ENCODE peak calls at places on chromosomes 12 and 14, in five cellular contexts. M is H9, D is OCI-LY7, O is heart left ventricle, I is psoas muscle. L is an unnamed sample.

GRCh38 chr14:106277503-106277902 is 751.1 kb downstream of the TMEM121 start:
- DNase-seq in M (no peak), I (no peak), D (peak), O (no peak), L (peak)

GRCh38 chr14:83163016-83163415 is 1629.4 kb upstream of the SEL1L start:
- DNase-seq in O (no peak), D (no peak), I (no peak), M (no peak), L (no peak)

GRCh38 chr12:10169094-10169493 is 2.8 kb downstream of the OLR1 start:
- DNase-seq in O (no peak), I (no peak), D (no peak), M (no peak), L (no peak)

GRCh38 chr12:65511134-65511912 is 232.8 kb downstream of the MSRB3 start:
- DNase-seq in I (no peak), O (peak), D (no peak), M (no peak), L (no peak)

GRCh38 chr12:109888179-109889020 is 8.1 kb upstream of the GLTP start:
- DNase-seq in D (peak), O (no peak), M (no peak), I (no peak), L (no peak)

GRCh38 chr14:60647081-60647836 is 2.0 kb downstream of the SIX1 start:
- DNase-seq in D (no peak), O (no peak), M (peak), I (peak), L (peak)

GRCh38 chr14:61516957-61517356 is 178.4 kb upstream of the HIF1A start:
- DNase-seq in M (no peak), I (no peak), O (no peak), D (no peak), L (no peak)

GRCh38 chr12:25495336-25496097 is 57.6 kb downstream of the LMNTD1 start:
- DNase-seq in O (no peak), M (no peak), I (no peak), D (no peak), L (no peak)

GRCh38 chr12:101671157-101671791 is 26.2 kb upstream of the CHPT1 start:
- DNase-seq in M (no peak), D (peak), I (no peak), O (peak), L (peak)

GRCh38 chr14:50772361-50772760 is 58.6 kb downstream of the NIN start:
- DNase-seq in D (no peak), M (no peak), O (no peak), I (no peak), L (no peak)

GRCh38 chr14:59278111-59278510 is 89.6 kb downstream of the DAAM1 start:
- DNase-seq in O (no peak), D (no peak), I (no peak), M (no peak), L (no peak)

GRCh38 chr12:109836916-109837315 is 3.7 kb upstream of the TRPV4 start:
- DNase-seq in D (no peak), M (no peak), O (no peak), I (no peak), L (no peak)

GRCh38 chr12:52949413-52950331 is 754 bp downstream of the KRT18 start:
- DNase-seq in O (no peak), D (no peak), I (no peak), M (peak), L (no peak)

GRCh38 chr12:40618621-40619020 is 73.6 kb upstream of the CNTN1 start:
- DNase-seq in M (no peak), O (no peak), D (no peak), I (no peak), L (no peak)

GRCh38 chr12:10189653-10190052 is 10.8 kb downstream of the TMEM52B start:
- DNase-seq in D (no peak), O (no peak), I (peak), M (no peak), L (no peak)

GRCh38 chr12:110458756-110459155 is 8.6 kb upstream of the ARPC3 start:
- DNase-seq in I (no peak), O (no peak), M (no peak), D (no peak), L (no peak)

GRCh38 chr12:116613256-116613655 is 54.1 kb downstream of the MAP1LC3B2 start:
- DNase-seq in M (no peak), O (no peak), I (no peak), D (no peak), L (no peak)

GRCh38 chr14:94924189-94924588 is 154.3 kb upstream of the GSC start:
- DNase-seq in D (no peak), I (no peak), O (no peak), M (no peak), L (no peak)

GRCh38 chr14:101781240-101782061 is 19.9 kb downstream of the PPP2R5C start:
- DNase-seq in M (no peak), I (no peak), O (no peak), D (peak), L (no peak)

GRCh38 chr14:61644834-61645233 is 50.5 kb upstream of the HIF1A start:
- DNase-seq in M (no peak), D (peak), I (no peak), O (no peak), L (peak)

GRCh38 chr12:95445884-95446482 is 28.0 kb upstream of the METAP2 start:
- DNase-seq in O (no peak), M (no peak), I (no peak), D (no peak), L (no peak)

GRCh38 chr14:58749066-58749669 is 111.4 kb downstream of the DACT1 start:
- DNase-seq in I (no peak), M (no peak), D (no peak), O (no peak), L (peak)

GRCh38 chr14:105941226-105942166 is 415.1 kb downstream of the TMEM121 start:
- DNase-seq in M (no peak), O (no peak), D (no peak), I (no peak), L (no peak)

GRCh38 chr12:93622485-93622884 is 50.0 kb downstream of the SOCS2 start:
- DNase-seq in I (no peak), M (no peak), D (no peak), O (no peak), L (no peak)

DNA sequence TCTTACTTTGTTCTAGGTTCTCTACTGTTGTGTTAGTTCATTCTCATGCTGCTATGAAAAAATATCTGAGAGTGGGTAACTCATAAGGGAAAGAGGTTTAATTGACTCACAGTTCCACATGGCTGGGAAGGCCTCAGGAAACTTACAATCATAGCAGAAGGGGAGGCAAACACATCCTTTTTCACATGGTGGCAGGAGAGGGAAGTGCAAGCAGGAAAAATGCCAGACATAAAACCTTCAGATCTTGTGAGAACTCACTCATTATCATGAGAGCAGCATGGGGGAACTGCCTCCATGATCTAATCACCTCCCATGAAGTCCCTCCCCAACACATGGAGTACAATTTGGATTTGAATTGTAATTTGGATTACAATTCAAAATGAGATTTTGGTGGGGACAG is 69.6 kb downstream of the MGST1 start:
- DNase-seq in I (no peak), M (no peak), O (no peak), D (no peak), L (no peak)
- TF ChIP-seq CTCF in I (no peak), M (peak), O (no peak), D (no peak), L (no peak)

GRCh38 chr12:121240484-121241202 is 30.7 kb downstream of the P2RX4 start:
- DNase-seq in D (no peak), M (peak), I (peak), O (peak), L (peak)
- TF ChIP-seq CTCF in D (no peak), M (no peak), I (no peak), O (no peak), L (no peak)

GRCh38 chr12:4172999-4173398 is 100.6 kb upstream of the CCND2 start:
- DNase-seq in M (no peak), D (no peak), I (no peak), O (no peak), L (no peak)
- TF ChIP-seq CTCF in M (no peak), D (no peak), I (no peak), O (no peak), L (no peak)

GRCh38 chr12:16946691-16947090 is 340.7 kb upstream of the LMO3 start:
- DNase-seq in M (no peak), I (no peak), D (no peak), O (no peak), L (no peak)
- TF ChIP-seq CTCF in M (no peak), I (no peak), D (no peak), O (no peak), L (no peak)

GRCh38 chr12:130178291-130178690 is 16.0 kb downstream of the FZD10 start:
- DNase-seq in I (no peak), O (no peak), D (no peak), M (no peak), L (no peak)
- TF ChIP-seq CTCF in I (no peak), O (no peak), D (no peak), M (no peak), L (no peak)

GRCh38 chr12:49998453-49998852 is 25.7 kb downstream of the AQP6 start:
- DNase-seq in D (no peak), O (no peak), I (no peak), M (no peak), L (no peak)
- TF ChIP-seq CTCF in D (no peak), O (no peak), I (no peak), M (peak), L (no peak)

GRCh38 chr12:107057071-107057834 is 36.1 kb downstream of the CRY1 start:
- DNase-seq in M (no peak), I (no peak), D (no peak), O (no peak), L (no peak)
- TF ChIP-seq CTCF in M (no peak), I (no peak), D (no peak), O (no peak), L (no peak)

GRCh38 chr14:104026024-104026423 is 59.5 kb upstream of the ASPG start:
- DNase-seq in M (no peak), D (no peak), I (no peak), O (no peak), L (no peak)
- TF ChIP-seq CTCF in M (peak), D (no peak), I (no peak), O (no peak), L (no peak)

DNA sequence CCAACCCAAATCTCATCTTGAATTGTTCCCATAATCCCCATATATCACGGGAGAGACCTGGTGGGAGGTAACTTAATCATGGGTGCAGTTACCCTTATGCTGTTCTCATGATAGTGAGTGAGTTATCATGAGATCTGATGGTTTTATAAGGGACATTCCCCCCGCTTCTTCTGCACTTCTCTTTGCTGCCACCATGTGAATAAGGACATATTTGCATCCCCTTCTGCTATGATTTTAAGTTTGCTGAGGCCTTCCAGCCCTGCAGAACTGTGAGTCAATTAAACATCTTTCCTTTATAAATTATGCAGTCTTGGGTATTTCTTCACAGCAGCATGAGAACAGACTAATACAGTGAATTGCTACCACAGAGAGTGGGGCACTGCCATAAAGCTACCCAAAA is 179.1 kb downstream of the LRIG3 start:
- DNase-seq in I (no peak), M (no peak), O (no peak), D (no peak), L (no peak)
- TF ChIP-seq CTCF in I (no peak), M (peak), O (no peak), D (no peak), L (no peak)

L was measured in GM20000.